ENCODE peak calls at places on chromosomes 12 and 14, in seven cellular contexts. N is amygdala; X is activated CD4-positive, alpha-beta T cell treated with anti-CD3 and anti-CD28 coated beads, Interleukin-2, amount 50 U/mL, for 48 hours; O is neural progenitor cell; B is stimulated activated CD8-positive, alpha-beta memory T cell treated with anti-CD3 and anti-CD28 coated beads, Interleukin-7, amount 100 ng/mL, for 1 hour; D is effector memory CD4-positive, alpha-beta T cell; J is NCI-H1092. S is an unnamed sample.

GRCh38 chr14:76812093-76812421 is 625 bp downstream of the ANGEL1 start:
- DNase-seq in N (no peak), X (no peak), O (peak), B (no peak), D (no peak), J (no peak), S (no peak)

GRCh38 chr14:89504602-89505320 is 87.7 kb upstream of the FOXN3 start:
- DNase-seq in N (no peak), X (peak), O (no peak), B (no peak), D (no peak), J (no peak), S (no peak)

GRCh38 chr14:69014829-69015259 is 35.7 kb upstream of the ACTN1 start:
- DNase-seq in N (no peak), X (no peak), O (no peak), B (no peak), D (no peak), J (no peak), S (no peak)

GRCh38 chr14:74793506-74794155 is 30.5 kb downstream of the YLPM1 start:
- DNase-seq in N (no peak), X (no peak), O (peak), B (no peak), D (no peak), J (no peak), S (no peak)

GRCh38 chr12:110780448-110780847 is 37.8 kb upstream of the PPP1CC start:
- DNase-seq in N (no peak), X (peak), O (no peak), B (no peak), D (no peak), J (no peak), S (no peak)

GRCh38 chr12:31001581-31002360 is 71.9 kb upstream of the DDX11 start:
- DNase-seq in N (no peak), X (no peak), O (no peak), B (no peak), D (no peak), J (no peak), S (no peak)

GRCh38 chr12:94207467-94208432 is 59.4 kb downstream of the PLXNC1 start:
- DNase-seq in N (no peak), X (peak), O (no peak), B (no peak), D (no peak), J (no peak), S (no peak)

GRCh38 chr14:103597623-103598372 is 31.2 kb upstream of the KLC1 start:
- DNase-seq in N (no peak), X (peak), O (no peak), B (no peak), D (no peak), J (no peak), S (no peak)

GRCh38 chr14:99821519-99822165 is 28.4 kb downstream of the EML1 start:
- DNase-seq in N (no peak), X (peak), O (no peak), B (no peak), D (no peak), J (peak), S (no peak)

GRCh38 chr12:851343-851742 is 98.2 kb downstream of the RAD52 start:
- DNase-seq in N (no peak), X (no peak), O (no peak), B (no peak), D (no peak), J (no peak), S (no peak)

GRCh38 chr12:44526655-44527199 is 349.4 kb downstream of the NELL2 start:
- DNase-seq in N (no peak), X (no peak), O (no peak), B (no peak), D (no peak), J (no peak), S (no peak)

GRCh38 chr12:53056901-53057300 is 7.0 kb downstream of the TNS2 start:
- DNase-seq in N (no peak), X (no peak), O (no peak), B (no peak), D (no peak), J (no peak), S (no peak)

GRCh38 chr14:51616724-51617409 is 34.8 kb upstream of the FRMD6 start:
- DNase-seq in N (no peak), X (no peak), O (no peak), B (no peak), D (no peak), J (no peak), S (no peak)

GRCh38 chr12:50568338-50569155 is 63.8 kb downstream of the DIP2B start:
- DNase-seq in N (no peak), X (no peak), O (no peak), B (no peak), D (no peak), J (no peak), S (no peak)

GRCh38 chr12:120357104-120357503 is 11.9 kb downstream of the MSI1 start:
- DNase-seq in N (no peak), X (no peak), O (no peak), B (no peak), D (no peak), J (no peak), S (no peak)

GRCh38 chr14:23831591-23831990 is 122.0 kb upstream of the DHRS4 start:
- DNase-seq in N (no peak), X (no peak), O (no peak), B (no peak), D (no peak), J (no peak), S (no peak)

GRCh38 chr12:93725531-93725930 is 48.4 kb downstream of the CRADD start:
- DNase-seq in N (no peak), X (no peak), O (no peak), B (no peak), D (no peak), J (no peak), S (no peak)

GRCh38 chr12:65922077-65922476 is 97.8 kb downstream of the HMGA2 start:
- DNase-seq in N (no peak), X (no peak), O (no peak), B (no peak), D (no peak), J (no peak), S (no peak)